ENCODE peak calls at places on chromosomes 11 and 22, in six cellular contexts. I is fibroblast of lung, Q is sigmoid colon, T is left ventricle myocardium inferior, X is neural crest cell, D is GM12865. H is an unnamed sample.

GRCh38 chr11:11020747-11021149 is 162.9 kb upstream of the ZBED5 start:
- DNase-seq in I (peak), Q (no peak), T (no peak), X (no peak), D (no peak), H (no peak)

GRCh38 chr11:119696378-119697157 is 32.4 kb downstream of the NECTIN1 start:
- DNase-seq in I (no peak), Q (no peak), T (no peak), X (no peak), D (peak), H (no peak)

GRCh38 chr11:18005376-18006129 is 7.3 kb downstream of the SERGEF start:
- DNase-seq in I (no peak), Q (no peak), T (no peak), X (no peak), D (no peak), H (no peak)

GRCh38 chr11:3157381-3158130 is 7.6 kb downstream of the OSBPL5 start:
- DNase-seq in I (no peak), Q (peak), T (peak), X (no peak), D (no peak), H (no peak)

GRCh38 chr11:70771099-70771885 is 373.0 kb downstream of the CTTN start:
- DNase-seq in I (no peak), Q (no peak), T (no peak), X (no peak), D (no peak), H (no peak)

GRCh38 chr11:77406396-77406795 is 67.5 kb downstream of the PAK1 start:
- DNase-seq in I (no peak), Q (no peak), T (no peak), X (no peak), D (no peak), H (no peak)

GRCh38 chr11:78715639-78716311 is 141.1 kb upstream of the NARS2 start:
- DNase-seq in I (peak), Q (no peak), T (no peak), X (peak), D (peak), H (peak)

GRCh38 chr11:15884792-15885540 is 471.4 kb downstream of the SOX6 start:
- DNase-seq in I (no peak), Q (no peak), T (no peak), X (no peak), D (no peak), H (no peak)

GRCh38 chr11:665707-666281 is 28.7 kb downstream of the DRD4 start:
- DNase-seq in I (peak), Q (peak), T (no peak), X (no peak), D (no peak), H (no peak)

GRCh38 chr11:109320595-109320994 is 101.4 kb upstream of the C11orf87 start:
- DNase-seq in I (no peak), Q (no peak), T (no peak), X (no peak), D (no peak), H (no peak)

GRCh38 chr11:126573325-126574076 is 218.0 kb downstream of the ST3GAL4 start:
- DNase-seq in I (no peak), Q (no peak), T (no peak), X (peak), D (no peak), H (no peak)
- TF ChIP-seq CTCF in I (no peak), Q (no peak), T (no peak), X (no peak), D (peak), H (no peak)

DNA sequence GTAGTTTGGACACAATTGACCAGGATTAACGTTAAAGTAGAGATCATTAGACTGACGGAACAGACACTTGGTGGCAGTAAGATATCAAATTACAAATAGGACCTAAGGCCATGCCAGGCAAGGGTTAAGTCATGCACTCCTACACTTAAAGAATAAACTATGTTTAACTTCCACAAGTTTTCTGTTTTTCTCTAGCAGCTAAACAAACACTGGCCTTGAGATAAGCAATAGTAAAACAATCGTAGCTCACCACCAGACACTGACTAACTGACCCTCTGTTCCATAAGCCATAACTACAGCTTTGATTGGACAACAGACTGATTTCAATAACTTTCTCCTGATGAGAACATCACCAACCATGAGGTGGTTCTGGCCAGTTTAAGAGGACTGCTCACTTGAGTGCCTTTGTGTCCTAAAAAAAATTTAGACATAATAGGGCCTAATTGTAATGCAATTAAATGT is 2.0 kb upstream of the CEP126 start:
- DNase-seq in I (peak), Q (no peak), T (no peak), X (no peak), D (no peak), H (no peak)
- TF ChIP-seq CTCF in I (no peak), Q (no peak), T (no peak), X (no peak), D (no peak), H (no peak)

GRCh38 chr22:21691773-21692172 is 26.0 kb downstream of the PPIL2 start:
- DNase-seq in I (no peak), Q (no peak), T (no peak), X (no peak), D (no peak), H (no peak)
- TF ChIP-seq CTCF in I (no peak), Q (no peak), T (no peak), X (no peak), D (no peak), H (no peak)

GRCh38 chr11:129289350-129290040 is 86.2 kb upstream of the BARX2 start:
- DNase-seq in I (no peak), Q (no peak), T (no peak), X (no peak), D (no peak), H (no peak)
- TF ChIP-seq CTCF in I (no peak), Q (no peak), T (no peak), X (peak), D (no peak), H (no peak)